ENCODE peak calls at places on chromosomes 6 and 20, in six cellular contexts. D is stomach, Y is mucosa of descending colon, Q is AG10803, V is left ventricle myocardium inferior, E is astrocyte. M is an unnamed sample.

GRCh38 chr20:62860391-62860923 is 1.2 kb downstream of the TCFL5 start:
- DNase-seq in Y (no peak), D (no peak), Q (peak; percentile 40), E (peak; percentile 30), V (no peak), M (peak; percentile 21)

GRCh38 chr20:17558154-17558940 is 11.5 kb upstream of the DSTN start:
- DNase-seq in Y (no peak), Q (peak; percentile 93), E (peak; percentile 95), D (peak; percentile 42), V (no peak), M (peak; percentile 91)

GRCh38 chr6:169894377-169894960 is 143.0 kb downstream of the ERMARD start:
- DNase-seq in Y (no peak), E (no peak), D (no peak), Q (no peak), V (no peak), M (no peak)

GRCh38 chr6:144897441-144897921 is 612.3 kb downstream of the UTRN start:
- DNase-seq in V (no peak), D (no peak), E (peak; percentile 81), Y (no peak), Q (peak; percentile 90), M (peak; percentile 89)

GRCh38 chr6:142537612-142538478 is 236.0 kb downstream of the ADGRG6 start:
- DNase-seq in E (no peak), Q (peak; percentile 13), D (no peak), V (no peak), Y (no peak), M (peak; percentile 12)

GRCh38 chr20:50399003-50399916 is 110.9 kb upstream of the PTPN1 start:
- DNase-seq in V (peak; percentile 87), D (peak; percentile 51), Q (peak; percentile 56), Y (no peak), E (peak; percentile 42), M (no peak)

GRCh38 chr20:13111249-13111911 is 102.6 kb downstream of the SPTLC3 start:
- DNase-seq in E (no peak), D (no peak), Q (no peak), Y (no peak), V (no peak), M (no peak)

GRCh38 chr20:42218566-42218965 is 600.4 kb upstream of the CHD6 start:
- DNase-seq in V (no peak), Y (no peak), Q (no peak), E (no peak), D (no peak), M (no peak)

GRCh38 chr6:123402052-123402451 is 234.7 kb downstream of the TRDN start:
- DNase-seq in V (no peak), Y (no peak), Q (no peak), E (no peak), D (no peak), M (no peak)

GRCh38 chr6:6915219-6915618 is 192.5 kb upstream of the RREB1 start:
- DNase-seq in Y (no peak), Q (no peak), E (no peak), V (no peak), D (no peak), M (no peak)

GRCh38 chr6:43971776-43972126 is 155.5 kb downstream of the MRPL14 start:
- DNase-seq in E (no peak), D (no peak), Q (no peak), Y (no peak), V (no peak), M (no peak)

GRCh38 chr20:62088258-62089127 is 22.8 kb upstream of the TAF4 start:
- DNase-seq in V (no peak), Y (no peak), D (no peak), E (peak; percentile 87), Q (peak; percentile 63), M (peak; percentile 92)

GRCh38 chr20:38084425-38084951 is 50.9 kb downstream of the RPRD1B start:
- DNase-seq in Y (no peak), D (no peak), V (no peak), E (peak; percentile 83), Q (peak; percentile 77), M (peak; percentile 91)

GRCh38 chr20:45592574-45593189 is 13.6 kb upstream of the WFDC8 start:
- DNase-seq in E (peak; percentile 12), D (no peak), V (no peak), Q (peak; percentile 30), Y (no peak), M (peak; percentile 66)
- TF ChIP-seq CTCF in E (peak; percentile 63), D (peak; percentile 49), V (peak; percentile 50), Q (peak; percentile 71), Y (peak; percentile 63), M (peak; percentile 82)

GRCh38 chr6:27129095-27129815 is 118.2 kb upstream of the PRSS16 start:
- DNase-seq in Y (no peak), V (no peak), Q (no peak), D (no peak), E (no peak), M (no peak)

GRCh38 chr6:27127874-27128795 is 119.4 kb upstream of the PRSS16 start:
- DNase-seq in Q (no peak), E (no peak), V (no peak), D (no peak), Y (no peak), M (no peak)

GRCh38 chr6:27126046-27126814 is 121.3 kb upstream of the PRSS16 start:
- DNase-seq in Y (no peak), D (no peak), Q (no peak), V (no peak), E (no peak), M (no peak)

GRCh38 chr6:27128796-27129094 is 118.8 kb upstream of the PRSS16 start:
- DNase-seq in E (no peak), Q (no peak), Y (no peak), V (no peak), D (no peak), M (no peak)

GRCh38 chr6:27126815-27127537 is 120.5 kb upstream of the PRSS16 start:
- DNase-seq in Y (peak; percentile 91), D (peak; percentile 89), V (peak; percentile 85), Q (peak; percentile 89), E (peak; percentile 75), M (peak; percentile 89)
- TF ChIP-seq CTCF in Y (peak; percentile 49), D (peak; percentile 81), V (peak; percentile 90), Q (peak; percentile 87), E (peak; percentile 77), M (peak; percentile 91)

GRCh38 chr6:149436647-149437046 is 36.6 kb downstream of the SUMO4 start:
- DNase-seq in Q (no peak), V (no peak), D (no peak), E (no peak), Y (no peak), M (no peak)

GRCh38 chr6:149438855-149439254 is 38.8 kb downstream of the SUMO4 start:
- DNase-seq in E (no peak), Y (no peak), Q (no peak), D (no peak), V (no peak), M (no peak)

GRCh38 chr6:149439626-149440025 is 39.6 kb downstream of the SUMO4 start:
- DNase-seq in Y (no peak), V (no peak), Q (no peak), D (no peak), E (no peak), M (no peak)

GRCh38 chr6:149435919-149436586 is 36.0 kb downstream of the SUMO4 start:
- DNase-seq in Y (no peak), Q (no peak), E (no peak), D (no peak), V (no peak), M (no peak)

GRCh38 chr6:149437212-149437611 is 37.1 kb downstream of the SUMO4 start:
- DNase-seq in V (no peak), D (no peak), Y (no peak), Q (no peak), E (no peak), M (no peak)
- TF ChIP-seq CTCF in V (no peak), D (no peak), Y (no peak), Q (no peak), E (no peak), M (peak; percentile 29)

GRCh38 chr6:55898342-55898741 is 23.0 kb upstream of the BMP5 start:
- DNase-seq in Y (no peak), E (peak; percentile 47), V (no peak), Q (peak; percentile 40), D (no peak), M (no peak)

GRCh38 chr6:55888917-55889316 is 13.5 kb upstream of the BMP5 start:
- DNase-seq in Q (no peak), V (no peak), D (no peak), Y (no peak), E (no peak), M (no peak)

GRCh38 chr6:55895972-55896371 is 20.6 kb upstream of the BMP5 start:
- DNase-seq in V (no peak), Y (no peak), Q (no peak), D (no peak), E (no peak), M (no peak)

DNA sequence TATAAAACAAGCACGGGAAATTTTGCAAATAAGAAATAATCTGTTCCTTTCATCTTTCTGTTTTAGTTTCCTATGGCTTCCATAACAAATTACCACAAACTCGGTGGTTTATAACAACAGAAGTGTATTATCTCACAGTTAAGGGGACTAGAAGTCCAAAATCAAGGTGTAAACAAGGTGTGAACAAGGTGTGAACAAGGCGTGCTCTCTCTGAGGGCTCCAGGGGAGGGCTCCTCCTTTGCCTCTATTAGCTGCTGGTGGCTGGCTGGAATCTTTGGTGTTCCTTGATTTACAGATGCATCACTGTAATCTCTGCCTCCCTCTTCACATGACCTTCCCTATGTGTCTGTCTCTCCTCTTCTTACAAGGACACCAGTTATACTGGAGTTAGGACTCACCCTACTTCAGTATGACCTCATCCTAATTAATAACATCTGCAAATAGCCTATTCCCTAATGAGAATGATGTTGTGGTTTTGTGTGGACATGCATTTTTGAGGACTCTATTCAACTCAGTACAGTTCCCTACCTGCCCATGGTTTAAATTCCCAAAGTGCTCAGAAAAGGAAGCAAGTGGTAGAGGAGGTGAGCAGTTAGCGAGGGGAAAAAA is 17.5 kb upstream of the BMP5 start:
- DNase-seq in V (no peak), Y (no peak), E (no peak), Q (peak; percentile 9), D (no peak), M (no peak)
- TF ChIP-seq CTCF in V (no peak), Y (no peak), E (no peak), Q (no peak), D (no peak), M (no peak)

DNA sequence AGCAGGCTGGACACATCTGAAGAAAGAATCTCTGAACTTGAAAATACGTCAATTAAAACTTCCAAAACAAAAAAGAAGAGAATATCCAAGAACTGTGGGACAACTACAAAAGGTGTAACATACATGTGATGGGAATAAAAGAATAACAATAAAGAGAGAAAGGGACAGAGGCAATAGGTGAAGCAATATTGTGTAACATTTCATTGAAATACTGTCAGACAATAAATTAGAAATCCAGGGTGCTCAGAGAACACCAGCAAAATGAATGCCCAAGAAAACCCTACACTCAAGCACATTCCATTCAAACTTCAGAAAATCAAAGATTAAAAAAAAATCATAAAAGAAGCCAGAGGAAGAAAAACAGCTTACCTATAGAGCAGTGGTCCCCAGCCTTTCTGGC is 33.6 kb upstream of the ASF1A start:
- DNase-seq in E (no peak), Y (no peak), Q (no peak), V (no peak), D (no peak), M (no peak)
- TF ChIP-seq CTCF in E (no peak), Y (no peak), Q (no peak), V (no peak), D (no peak), M (no peak)

GRCh38 chr6:141426400-141426980 is 706.2 kb upstream of the GJE1 start:
- DNase-seq in Q (peak; percentile 67), V (no peak), D (no peak), E (peak; percentile 61), Y (no peak), M (no peak)
- TF ChIP-seq CTCF in Q (peak; percentile 15), V (no peak), D (no peak), E (no peak), Y (no peak), M (peak; percentile 33)